ENCODE peak calls at places on chromosomes 12 and 14, in eight cellular contexts. D is transverse colon, C is spleen, I is cardiac muscle cell, J is foreskin fibroblast, B is heart right ventricle, K is ascending aorta, A is tibial artery. W is an unnamed sample.

GRCh38 chr12:94377599-94377998 is 82.1 kb downstream of the CEP83 start:
- DNase-seq in D (no peak), C (no peak), I (no peak), J (no peak), B (no peak), K (no peak), A (no peak), W (no peak)

GRCh38 chr12:70795608-70796007 is 124.9 kb downstream of the PTPRR start:
- DNase-seq in D (no peak), C (no peak), I (no peak), J (no peak), B (no peak), K (no peak), A (no peak), W (no peak)

GRCh38 chr12:46261658-46262057 is 7.2 kb downstream of the SLC38A1 start:
- DNase-seq in D (no peak), C (no peak), I (no peak), J (no peak), B (no peak), K (no peak), A (no peak), W (no peak)

GRCh38 chr12:17016116-17016864 is 410.3 kb upstream of the LMO3 start:
- DNase-seq in D (no peak), C (no peak), I (no peak), J (no peak), B (no peak), K (no peak), A (no peak), W (no peak)

GRCh38 chr14:35855886-35856481 is 29.8 kb downstream of the BRMS1L start:
- DNase-seq in D (no peak), C (no peak), I (no peak), J (no peak), B (no peak), K (no peak), A (no peak), W (no peak)

GRCh38 chr14:93056166-93056839 is 59.4 kb downstream of the ITPK1 start:
- DNase-seq in D (no peak), C (no peak), I (no peak), J (no peak), B (no peak), K (no peak), A (no peak), W (no peak)

GRCh38 chr14:31090872-31091764 is 64.9 kb upstream of the STRN3 start:
- DNase-seq in D (peak), C (no peak), I (peak), J (peak), B (no peak), K (peak), A (peak), W (peak)

GRCh38 chr14:73591690-73592448 is at the start of gene ACOT4:
- DNase-seq in D (peak), C (peak), I (peak), J (peak), B (peak), K (no peak), A (no peak), W (no peak)

GRCh38 chr12:97754306-97754705 is 291.7 kb downstream of the RMST start:
- DNase-seq in D (no peak), C (no peak), I (no peak), J (no peak), B (no peak), K (no peak), A (no peak), W (no peak)

GRCh38 chr14:90544566-90544965 is 147.7 kb downstream of the CALM1 start:
- DNase-seq in D (no peak), C (peak), I (no peak), J (no peak), B (no peak), K (no peak), A (no peak), W (no peak)

GRCh38 chr14:102911541-102911951 is 10.9 kb upstream of the AMN start:
- DNase-seq in D (no peak), C (peak), I (no peak), J (no peak), B (no peak), K (no peak), A (no peak), W (no peak)

GRCh38 chr12:77572371-77572770 is 258.3 kb upstream of the NAV3 start:
- DNase-seq in D (no peak), C (no peak), I (no peak), J (no peak), B (no peak), K (no peak), A (no peak), W (peak)

GRCh38 chr12:59453461-59453860 is 142.4 kb upstream of the SLC16A7 start:
- DNase-seq in D (no peak), C (no peak), I (no peak), J (peak), B (no peak), K (no peak), A (no peak), W (peak)

DNA sequence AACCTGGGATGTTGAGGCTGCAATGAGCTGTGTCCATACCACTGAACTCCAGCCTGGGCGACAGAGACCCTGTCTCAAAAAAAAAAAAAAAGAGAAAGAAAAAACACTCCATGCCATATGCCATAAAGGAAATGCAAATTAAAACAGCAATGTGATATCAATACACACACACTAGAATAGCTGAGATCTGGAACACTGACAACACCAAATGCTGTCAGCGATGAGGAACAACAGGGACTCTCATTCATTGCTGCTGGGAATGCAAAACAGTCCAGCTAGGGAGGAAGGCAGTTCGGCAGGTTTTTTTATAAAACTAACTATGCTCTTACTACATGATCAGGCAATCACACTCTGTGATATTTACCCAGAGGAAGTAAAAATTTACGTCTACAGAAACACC is 3.4 kb upstream of the ABCB9 start:
- DNase-seq in D (no peak), C (no peak), I (no peak), J (no peak), B (no peak), K (no peak), A (no peak), W (no peak)
- TF ChIP-seq CTCF in D (no peak), C (no peak), I (no peak), J (no peak), B (no peak), K (no peak), A (no peak), W (no peak)

GRCh38 chr12:49825360-49825970 is 2.7 kb downstream of the NCKAP5L start:
- DNase-seq in D (no peak), C (peak), I (peak), J (peak), B (no peak), K (no peak), A (peak), W (peak)
- H3K4me3 ChIP-seq in D (no peak), C (peak), I (no peak), J (peak), B (peak), K (no peak), A (no peak), W (peak)

GRCh38 chr12:26162905-26163304 is 32.5 kb upstream of the SSPN start:
- DNase-seq in D (no peak), C (no peak), I (no peak), J (no peak), B (no peak), K (no peak), A (no peak), W (no peak)

GRCh38 chr12:26162174-26162573 is 33.2 kb upstream of the SSPN start:
- DNase-seq in D (no peak), C (no peak), I (no peak), J (no peak), B (no peak), K (no peak), A (no peak), W (no peak)

GRCh38 chr12:26158078-26158764 is 33.4 kb upstream of the BHLHE41 start:
- DNase-seq in D (no peak), C (no peak), I (no peak), J (no peak), B (no peak), K (no peak), A (no peak), W (no peak)

GRCh38 chr12:26164118-26164517 is 31.3 kb upstream of the SSPN start:
- DNase-seq in D (no peak), C (no peak), I (no peak), J (no peak), B (no peak), K (no peak), A (no peak), W (no peak)
- TF ChIP-seq CTCF in D (no peak), C (no peak), I (no peak), J (no peak), B (no peak), K (no peak), A (no peak), W (no peak)

GRCh38 chr14:22489247-22489551 is 99.8 kb downstream of the DAD1 start:
- DNase-seq in D (peak), C (no peak), I (no peak), J (no peak), B (no peak), K (no peak), A (no peak), W (no peak)

GRCh38 chr14:22488522-22489246 is 100.3 kb downstream of the DAD1 start:
- DNase-seq in D (no peak), C (no peak), I (no peak), J (no peak), B (no peak), K (no peak), A (no peak), W (no peak)

GRCh38 chr14:22485178-22485577 is 103.8 kb downstream of the DAD1 start:
- DNase-seq in D (no peak), C (no peak), I (peak), J (no peak), B (no peak), K (no peak), A (no peak), W (no peak)

GRCh38 chr14:22487941-22488340 is 101.1 kb downstream of the DAD1 start:
- DNase-seq in D (no peak), C (no peak), I (no peak), J (no peak), B (no peak), K (no peak), A (no peak), W (no peak)

GRCh38 chr14:22487401-22487800 is 101.6 kb downstream of the DAD1 start:
- DNase-seq in D (no peak), C (no peak), I (no peak), J (no peak), B (no peak), K (no peak), A (no peak), W (no peak)
- H3K4me3 ChIP-seq in D (no peak), C (peak), I (no peak), J (no peak), B (no peak), K (no peak), A (no peak), W (no peak)

DNA sequence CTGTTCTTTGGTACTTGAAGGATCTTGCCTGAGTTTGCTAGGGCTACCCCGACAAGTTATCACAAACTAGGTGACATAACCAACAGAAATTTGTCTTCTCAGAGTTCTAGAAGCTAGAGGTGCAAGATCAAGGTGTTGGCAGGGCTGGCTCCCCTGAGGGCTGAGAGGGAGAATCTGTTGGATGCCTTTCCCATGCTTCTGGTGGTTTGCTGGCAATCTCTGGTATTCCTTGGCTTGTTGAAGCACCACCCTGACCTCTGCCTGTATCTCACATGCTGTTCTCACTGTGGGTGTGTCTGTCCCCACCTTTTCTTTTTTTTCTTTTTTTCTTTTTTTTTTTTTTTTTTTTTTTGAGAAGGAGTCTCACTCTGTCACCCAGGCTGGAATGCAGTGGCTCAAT is 81.2 kb downstream of the VCPKMT start:
- DNase-seq in D (no peak), C (no peak), I (no peak), J (no peak), B (no peak), K (no peak), A (no peak), W (no peak)
- TF ChIP-seq CTCF in D (no peak), C (no peak), I (no peak), J (no peak), B (no peak), K (no peak), A (no peak), W (no peak)

GRCh38 chr12:104793968-104794367 is 164.1 kb downstream of the SLC41A2 start:
- DNase-seq in D (no peak), C (no peak), I (no peak), J (no peak), B (no peak), K (no peak), A (no peak), W (no peak)

GRCh38 chr12:104793280-104793679 is 164.8 kb downstream of the SLC41A2 start:
- DNase-seq in D (no peak), C (no peak), I (peak), J (peak), B (no peak), K (no peak), A (peak), W (peak)

GRCh38 chr12:104788848-104789271 is 169.2 kb downstream of the SLC41A2 start:
- DNase-seq in D (no peak), C (no peak), I (no peak), J (no peak), B (no peak), K (no peak), A (no peak), W (no peak)

GRCh38 chr12:104792570-104792969 is 165.5 kb downstream of the SLC41A2 start:
- DNase-seq in D (no peak), C (no peak), I (peak), J (peak), B (no peak), K (peak), A (peak), W (peak)

GRCh38 chr12:104790296-104791125 is 167.6 kb downstream of the SLC41A2 start:
- DNase-seq in D (peak), C (peak), I (peak), J (no peak), B (peak), K (no peak), A (no peak), W (peak)
- H3K4me3 ChIP-seq in D (no peak), C (peak), I (no peak), J (no peak), B (no peak), K (no peak), A (no peak), W (no peak)

GRCh38 chr12:30695327-30696102 is at the start of gene IPO8:
- DNase-seq in D (peak), C (peak), I (peak), J (peak), B (peak), K (peak), A (peak), W (peak)
- TF ChIP-seq CTCF in D (peak), C (no peak), I (peak), J (peak), B (no peak), K (peak), A (no peak), W (peak)

GRCh38 chr12:49893753-49894752 is 9.6 kb downstream of the FAIM2 start:
- DNase-seq in D (no peak), C (no peak), I (peak), J (no peak), B (no peak), K (no peak), A (no peak), W (peak)
- H3K4me3 ChIP-seq in D (no peak), C (no peak), I (no peak), J (no peak), B (no peak), K (no peak), A (no peak), W (no peak)

DNA sequence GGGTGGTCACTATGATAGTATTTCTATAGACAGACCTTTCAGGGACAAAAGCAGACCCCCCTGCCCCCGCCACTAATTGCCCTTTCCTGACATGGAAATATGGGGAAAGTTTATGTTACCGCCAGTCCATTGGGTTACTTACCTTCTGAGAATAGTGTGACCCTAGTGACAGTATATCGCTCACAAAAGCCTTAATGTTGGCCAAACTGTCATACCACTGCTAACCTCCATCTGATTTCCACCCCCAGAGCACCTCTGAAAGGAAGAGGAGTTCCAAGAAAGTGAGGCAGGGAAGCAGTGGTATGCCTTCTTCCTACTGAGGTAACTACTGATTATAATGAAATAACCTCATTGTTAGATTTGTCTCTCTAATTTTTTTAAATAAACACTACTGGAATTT is 67.5 kb upstream of the CCDC91 start:
- DNase-seq in D (no peak), C (no peak), I (no peak), J (no peak), B (no peak), K (no peak), A (no peak), W (no peak)
- TF ChIP-seq CTCF in D (no peak), C (no peak), I (no peak), J (no peak), B (no peak), K (no peak), A (no peak), W (no peak)

GRCh38 chr14:99744873-99745224 is 48.4 kb upstream of the EML1 start:
- DNase-seq in D (no peak), C (no peak), I (no peak), J (no peak), B (no peak), K (no peak), A (no peak), W (no peak)

GRCh38 chr14:99742074-99742473 is 51.1 kb upstream of the EML1 start:
- DNase-seq in D (no peak), C (no peak), I (no peak), J (no peak), B (no peak), K (no peak), A (no peak), W (no peak)

GRCh38 chr14:99742509-99743487 is 50.4 kb upstream of the EML1 start:
- DNase-seq in D (no peak), C (no peak), I (no peak), J (no peak), B (no peak), K (no peak), A (no peak), W (no peak)

GRCh38 chr14:99745307-99745951 is 47.8 kb upstream of the EML1 start:
- DNase-seq in D (no peak), C (no peak), I (no peak), J (peak), B (no peak), K (no peak), A (no peak), W (peak)

DNA sequence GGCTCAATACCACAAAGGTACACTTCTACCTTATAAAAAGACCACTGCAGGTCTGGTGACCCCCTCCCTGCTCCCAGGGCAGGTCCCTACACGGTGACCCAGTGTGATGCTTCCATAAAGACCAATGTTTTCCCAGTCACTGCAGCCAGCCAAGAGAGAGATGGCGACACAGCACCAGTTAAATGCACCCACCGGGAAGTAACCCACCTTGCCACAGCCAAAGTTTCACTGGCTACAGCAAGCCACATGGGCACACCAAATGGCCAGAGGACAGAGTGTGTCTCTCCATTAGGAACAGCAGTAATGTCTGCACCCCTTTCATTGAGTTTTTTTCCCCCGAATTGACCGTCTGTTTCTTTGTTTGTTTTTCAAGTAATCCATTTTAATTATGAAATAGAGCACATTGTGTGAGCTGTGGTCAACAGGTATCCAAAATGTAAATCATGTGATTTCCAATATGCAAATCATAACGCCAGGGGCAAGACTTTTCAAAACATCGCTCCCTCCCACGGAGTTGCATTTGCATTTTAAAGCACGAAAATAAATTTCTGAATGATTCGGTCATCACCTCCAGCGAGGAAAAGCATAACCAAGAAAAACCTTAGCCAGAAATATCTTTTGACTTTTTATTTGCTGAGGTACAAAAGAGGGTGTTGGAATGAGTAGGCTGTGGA is 48.9 kb upstream of the EML1 start:
- DNase-seq in D (no peak), C (no peak), I (no peak), J (no peak), B (no peak), K (no peak), A (no peak), W (peak)
- H3K4me3 ChIP-seq in D (no peak), C (no peak), I (no peak), J (no peak), B (no peak), K (no peak), A (no peak), W (no peak)

W was measured in fibroblast of mammary gland.